ENCODE peak calls at places on chromosomes 2 and 18, in seven cellular contexts. S is K562, P is breast epithelium, B is transverse colon, V is upper lobe of left lung, F is sigmoid colon, H is stomach. E is an unnamed sample.

GRCh38 chr18:79546781-79547272 is 132.8 kb upstream of the CTDP1 start:
- DNase-seq in S (no peak), V (no peak), F (no peak), B (no peak), P (peak), H (peak), E (no peak)

GRCh38 chr18:9792565-9793226 is 84.6 kb downstream of the RAB31 start:
- DNase-seq in B (no peak), F (no peak), P (no peak), H (no peak), V (peak), S (peak), E (no peak)

GRCh38 chr2:219664958-219665357 is 37.5 kb downstream of the SLC4A3 start:
- DNase-seq in H (no peak), V (no peak), S (no peak), F (peak), B (no peak), P (no peak), E (no peak)

GRCh38 chr2:42047488-42048317 is at the start of gene PKDCC:
- DNase-seq in F (peak), P (peak), V (peak), B (peak), H (peak), S (peak), E (peak)

GRCh38 chr2:54629914-54630609 is 93.4 kb upstream of the EML6 start:
- DNase-seq in S (no peak), V (peak), P (no peak), H (peak), B (peak), F (no peak), E (no peak)

GRCh38 chr2:22692751-22693150 is 692.2 kb upstream of the KLHL29 start:
- DNase-seq in H (no peak), B (no peak), V (no peak), S (no peak), F (no peak), P (no peak), E (no peak)

GRCh38 chr2:238320648-238321281 is 447 bp downstream of the TRAF3IP1 start:
- DNase-seq in P (no peak), F (peak), V (no peak), H (no peak), S (peak), B (no peak), E (no peak)

GRCh38 chr18:9513971-9514512 is 38.7 kb downstream of the RALBP1 start:
- DNase-seq in B (no peak), P (no peak), V (no peak), S (no peak), F (no peak), H (no peak), E (no peak)

GRCh38 chr2:73089270-73090030 is 17.9 kb upstream of the SFXN5 start:
- DNase-seq in F (no peak), B (no peak), P (no peak), V (peak), S (no peak), H (peak), E (no peak)

GRCh38 chr18:33669589-33669988 is 91.6 kb downstream of the ASXL3 start:
- DNase-seq in V (no peak), B (no peak), H (no peak), F (no peak), S (no peak), P (no peak), E (no peak)

GRCh38 chr2:20030224-20030623 is 17.8 kb upstream of the MATN3 start:
- DNase-seq in P (no peak), B (no peak), F (no peak), S (no peak), V (no peak), H (no peak), E (no peak)

GRCh38 chr2:20033341-20033740 is 18.1 kb downstream of the LAPTM4A start:
- DNase-seq in B (no peak), H (no peak), S (no peak), F (no peak), P (no peak), V (peak), E (no peak)

GRCh38 chr2:20025065-20025786 is 12.8 kb upstream of the MATN3 start:
- DNase-seq in P (no peak), H (no peak), B (no peak), F (no peak), V (no peak), S (no peak), E (no peak)

GRCh38 chr2:20027260-20027677 is 14.8 kb upstream of the MATN3 start:
- DNase-seq in V (peak), S (no peak), H (no peak), B (peak), F (no peak), P (no peak), E (no peak)

DNA sequence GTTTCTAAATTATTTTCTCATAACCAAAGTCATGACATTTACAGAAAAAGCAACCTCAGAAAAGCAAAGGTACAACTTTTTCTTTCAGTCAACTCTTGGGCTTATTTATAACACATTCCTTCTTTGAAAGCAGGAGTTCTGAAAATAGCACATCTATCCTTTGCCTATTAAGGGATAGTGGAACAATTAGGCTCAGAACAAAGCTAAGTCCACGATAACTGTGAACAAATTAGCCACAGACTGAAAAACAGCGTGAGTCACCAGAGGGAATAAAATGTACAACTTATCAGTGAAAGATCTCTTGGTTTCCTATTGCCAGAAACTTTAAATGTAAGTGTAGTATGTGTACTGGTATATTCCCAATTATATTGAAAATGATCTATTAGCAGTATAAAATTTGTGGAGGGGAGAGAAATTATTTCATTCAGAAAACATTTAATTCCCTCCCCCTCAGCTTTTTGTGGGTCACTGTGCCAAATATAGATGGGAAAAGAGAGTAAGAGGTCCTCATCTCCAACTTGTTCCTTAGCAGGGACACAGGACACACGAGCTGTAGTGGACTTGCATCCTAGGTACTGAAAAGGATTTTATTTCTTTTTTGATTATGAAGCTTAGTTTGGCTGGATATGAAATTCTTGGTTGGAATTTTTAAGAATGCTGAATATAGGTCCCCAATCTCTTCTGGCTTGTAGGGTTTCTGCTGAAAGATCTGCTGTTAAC is 15.4 kb upstream of the MATN3 start:
- DNase-seq in P (no peak), F (no peak), H (no peak), B (no peak), V (no peak), S (no peak), E (no peak)
- TF ChIP-seq POLR2AphosphoS5 in P (no peak), F (no peak), H (no peak), B (no peak), V (no peak), S (no peak), E (no peak)

GRCh38 chr2:159053186-159054031 is 85.0 kb downstream of the TANC1 start:
- DNase-seq in S (no peak), B (no peak), H (no peak), V (no peak), F (no peak), P (no peak), E (no peak)
- TF ChIP-seq POLR2A in S (no peak), B (no peak), H (no peak), V (no peak), F (no peak), P (no peak), E (no peak)

DNA sequence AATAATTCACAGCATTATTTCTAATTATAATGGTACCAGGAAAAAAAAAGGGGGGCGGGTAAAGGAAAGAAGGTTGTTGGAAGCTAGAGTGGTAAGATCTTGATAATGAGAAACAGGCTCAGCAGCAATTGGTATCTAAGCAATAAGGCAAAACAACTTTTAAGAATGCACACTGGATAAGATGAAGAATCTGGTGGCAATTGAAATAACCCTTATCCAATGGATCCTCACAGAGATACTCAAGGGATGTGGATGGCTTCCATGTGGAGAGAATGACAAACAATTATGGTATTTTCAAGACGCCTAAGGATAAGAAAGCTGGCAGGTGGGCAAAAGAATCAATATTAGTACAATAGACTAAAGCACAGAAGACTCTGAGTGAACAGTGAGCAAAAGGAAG is 153.6 kb downstream of the UPP2 start:
- DNase-seq in V (no peak), P (no peak), B (no peak), S (no peak), F (no peak), H (no peak), E (no peak)
- TF ChIP-seq POLR2AphosphoS5 in V (no peak), P (no peak), B (no peak), S (no peak), F (no peak), H (no peak), E (no peak)

GRCh38 chr18:36175481-36175880 is 11.8 kb upstream of the MOCOS start:
- DNase-seq in S (no peak), V (no peak), P (no peak), H (no peak), F (no peak), B (no peak), E (no peak)
- TF ChIP-seq POLR2A in S (peak), V (no peak), P (no peak), H (no peak), F (no peak), B (no peak), E (no peak)

GRCh38 chr2:202870431-202871160 is 970 bp downstream of the ICA1L start:
- DNase-seq in P (peak), H (peak), V (peak), F (peak), S (peak), B (peak), E (peak)
- TF ChIP-seq POLR2AphosphoS5 in P (no peak), H (peak), V (peak), F (peak), S (no peak), B (no peak), E (no peak)

GRCh38 chr18:74774486-74774885 is 176.8 kb downstream of the ZNF407 start:
- DNase-seq in F (no peak), H (no peak), P (no peak), S (no peak), V (no peak), B (no peak), E (no peak)
- TF ChIP-seq POLR2A in F (no peak), H (no peak), P (no peak), S (no peak), V (no peak), B (no peak), E (no peak)

GRCh38 chr2:69095246-69095645 is 82.3 kb downstream of the ANTXR1 start:
- DNase-seq in B (no peak), S (no peak), P (no peak), H (no peak), F (no peak), V (no peak), E (no peak)

GRCh38 chr2:69096326-69097095 is 83.5 kb downstream of the ANTXR1 start:
- DNase-seq in B (no peak), V (no peak), P (no peak), F (no peak), S (no peak), H (no peak), E (no peak)

GRCh38 chr2:69097908-69098655 is 85.1 kb downstream of the ANTXR1 start:
- DNase-seq in H (no peak), B (no peak), F (no peak), P (no peak), V (no peak), S (no peak), E (no peak)

GRCh38 chr2:69099541-69099940 is 86.6 kb downstream of the ANTXR1 start:
- DNase-seq in V (no peak), H (no peak), P (no peak), S (no peak), F (no peak), B (no peak), E (no peak)

DNA sequence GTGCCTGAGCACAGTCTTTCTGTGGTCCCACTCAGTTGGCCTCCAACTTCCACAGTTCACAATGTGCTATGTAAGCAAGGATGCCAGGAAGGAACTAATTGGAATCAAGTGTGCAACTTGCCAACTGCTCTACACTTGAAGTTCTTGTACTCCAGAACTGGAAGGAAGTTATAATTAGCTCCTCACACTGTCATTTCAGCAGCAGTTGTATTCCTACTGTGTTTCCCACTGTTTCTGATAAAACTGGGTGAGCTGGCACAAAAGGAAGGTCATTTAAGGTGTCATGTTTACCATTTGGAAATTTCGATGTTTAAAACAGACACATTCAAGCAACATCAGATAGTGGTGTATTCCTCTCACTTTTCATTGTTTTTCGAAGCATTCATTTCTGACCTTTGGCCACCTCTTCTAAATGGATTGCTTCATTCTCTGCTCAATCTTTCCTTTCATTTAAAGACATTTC is 84.2 kb downstream of the ANTXR1 start:
- DNase-seq in V (peak), S (no peak), H (no peak), B (no peak), P (no peak), F (no peak), E (no peak)
- TF ChIP-seq POLR2AphosphoS5 in V (no peak), S (no peak), H (no peak), B (peak), P (no peak), F (peak), E (no peak)

GRCh38 chr2:216012830-216013079 is 596 bp downstream of the MREG start:
- DNase-seq in F (no peak), P (no peak), S (no peak), H (no peak), B (no peak), V (no peak), E (no peak)

GRCh38 chr2:216013080-216013909 is at the start of gene MREG:
- DNase-seq in V (peak), B (peak), S (peak), P (peak), H (peak), F (peak), E (peak)

GRCh38 chr2:216012133-216012829 is 1.1 kb downstream of the MREG start:
- DNase-seq in H (no peak), F (no peak), V (peak), S (no peak), P (no peak), B (no peak), E (no peak)

GRCh38 chr2:216014986-216015385 is 1.6 kb upstream of the MREG start:
- DNase-seq in S (no peak), F (no peak), B (no peak), P (no peak), H (no peak), V (no peak), E (no peak)

GRCh38 chr2:216014006-216014405 is 655 bp upstream of the MREG start:
- DNase-seq in P (no peak), V (no peak), H (no peak), F (no peak), S (no peak), B (no peak), E (no peak)
- TF ChIP-seq POLR2A in P (no peak), V (no peak), H (no peak), F (no peak), S (no peak), B (no peak), E (no peak)

E was measured in GM12892.